ENCODE peak calls at places on chromosomes 16 and 17, in five cellular contexts. One of them, this sample, is unnamed.

GRCh38 chr17:50689251-50689650 is 18.5 kb downstream of the ANKRD40 start:
- DNase-seq in NT2/D1: no peak
- DNase-seq in H1: no peak
- DNase-seq in HepG2: no peak
- DNase-seq in GM12878: no peak
- DNase-seq in this sample: no peak

GRCh38 chr16:84567446-84567962 is 50.4 kb downstream of the COTL1 start:
- DNase-seq in NT2/D1: no peak
- DNase-seq in H1: no peak
- DNase-seq in HepG2: no peak
- DNase-seq in GM12878: no peak
- DNase-seq in this sample: no peak

GRCh38 chr17:57595942-57596695 is 149.0 kb downstream of the CCDC182 start:
- DNase-seq in NT2/D1: no peak
- DNase-seq in H1: no peak
- DNase-seq in HepG2: no peak
- DNase-seq in GM12878: no peak
- DNase-seq in this sample: no peak

GRCh38 chr16:67833035-67833417 is 9.1 kb upstream of the THAP11 start:
- DNase-seq in NT2/D1: no peak
- DNase-seq in H1: no peak
- DNase-seq in HepG2: no peak
- DNase-seq in GM12878: no peak
- DNase-seq in this sample: no peak

GRCh38 chr17:83071966-83072562 is 7.3 kb upstream of the METRNL start:
- DNase-seq in NT2/D1: no peak
- DNase-seq in H1: no peak
- DNase-seq in HepG2: no peak
- DNase-seq in GM12878: no peak
- DNase-seq in this sample: no peak

GRCh38 chr17:57905875-57906455 is 49.2 kb downstream of the CUEDC1 start:
- DNase-seq in NT2/D1: no peak
- DNase-seq in H1: no peak
- DNase-seq in HepG2: no peak
- DNase-seq in GM12878: peak
- DNase-seq in this sample: no peak

GRCh38 chr17:72121164-72122001 is 563 bp downstream of the SOX9 start:
- DNase-seq in NT2/D1: no peak
- DNase-seq in H1: peak
- DNase-seq in HepG2: no peak
- DNase-seq in GM12878: no peak
- DNase-seq in this sample: peak

GRCh38 chr16:66741971-66742396 is 9.4 kb downstream of the DYNC1LI2 start:
- DNase-seq in NT2/D1: no peak
- DNase-seq in H1: no peak
- DNase-seq in HepG2: no peak
- DNase-seq in GM12878: no peak
- DNase-seq in this sample: no peak

GRCh38 chr17:19728114-19728495 is 11.7 kb upstream of the SLC47A2 start:
- DNase-seq in NT2/D1: no peak
- DNase-seq in H1: no peak
- DNase-seq in HepG2: peak
- DNase-seq in GM12878: no peak
- DNase-seq in this sample: no peak

GRCh38 chr17:30244853-30245385 is 9.4 kb upstream of the SLC6A4 start:
- DNase-seq in NT2/D1: no peak
- DNase-seq in H1: peak
- DNase-seq in HepG2: no peak
- DNase-seq in GM12878: no peak
- DNase-seq in this sample: no peak

GRCh38 chr17:9862191-9862590 is 36.5 kb downstream of the GLP2R start:
- DNase-seq in NT2/D1: no peak
- DNase-seq in H1: peak
- DNase-seq in HepG2: no peak
- DNase-seq in GM12878: no peak
- DNase-seq in this sample: no peak

GRCh38 chr17:27849474-27850185 is 43.5 kb downstream of the LYRM9 start:
- DNase-seq in NT2/D1: peak
- DNase-seq in H1: no peak
- DNase-seq in HepG2: no peak
- DNase-seq in GM12878: no peak
- DNase-seq in this sample: no peak

GRCh38 chr17:76139801-76140660 is 1.0 kb downstream of the FOXJ1 start:
- DNase-seq in NT2/D1: no peak
- DNase-seq in H1: peak
- DNase-seq in HepG2: no peak
- DNase-seq in GM12878: no peak
- DNase-seq in this sample: no peak

GRCh38 chr16:11797957-11798299 is 870 bp upstream of the ZC3H7A start:
- DNase-seq in NT2/D1: no peak
- DNase-seq in H1: no peak
- DNase-seq in HepG2: no peak
- DNase-seq in GM12878: no peak
- DNase-seq in this sample: peak

GRCh38 chr16:81752876-81753227 is 26.2 kb upstream of the PLCG2 start:
- DNase-seq in NT2/D1: no peak
- DNase-seq in H1: no peak
- DNase-seq in HepG2: no peak
- DNase-seq in GM12878: no peak
- DNase-seq in this sample: no peak

GRCh38 chr16:10501016-10501607 is 79.3 kb downstream of the EMP2 start:
- DNase-seq in NT2/D1: no peak
- DNase-seq in H1: no peak
- DNase-seq in HepG2: peak
- DNase-seq in GM12878: no peak
- DNase-seq in this sample: no peak

GRCh38 chr17:67570797-67571196 is 146.9 kb upstream of the NOL11 start:
- DNase-seq in NT2/D1: no peak
- DNase-seq in H1: no peak
- DNase-seq in HepG2: no peak
- DNase-seq in GM12878: no peak
- DNase-seq in this sample: no peak

GRCh38 chr17:38749222-38750043 is 1.3 kb upstream of the PCGF2 start:
- DNase-seq in NT2/D1: no peak
- DNase-seq in H1: peak
- DNase-seq in HepG2: peak
- DNase-seq in GM12878: no peak
- DNase-seq in this sample: no peak

GRCh38 chr17:80872999-80873951 is 118.4 kb upstream of the CHMP6 start:
- DNase-seq in NT2/D1: peak
- DNase-seq in H1: no peak
- DNase-seq in HepG2: no peak
- DNase-seq in GM12878: no peak
- DNase-seq in this sample: no peak

GRCh38 chr16:58333937-58334336 is 39.1 kb upstream of the PRSS54 start:
- DNase-seq in NT2/D1: no peak
- DNase-seq in H1: no peak
- DNase-seq in HepG2: peak
- DNase-seq in GM12878: no peak
- DNase-seq in this sample: no peak

GRCh38 chr17:18236494-18236893 is 11.1 kb downstream of the LLGL1 start:
- DNase-seq in NT2/D1: no peak
- DNase-seq in H1: no peak
- DNase-seq in HepG2: no peak
- DNase-seq in GM12878: no peak
- DNase-seq in this sample: no peak

GRCh38 chr16:85142771-85143211 is 30.5 kb upstream of the CIBAR2 start:
- DNase-seq in NT2/D1: no peak
- DNase-seq in H1: no peak
- DNase-seq in HepG2: no peak
- DNase-seq in GM12878: no peak
- DNase-seq in this sample: no peak

GRCh38 chr17:72972263-72972951 is 120.1 kb downstream of the SLC39A11 start:
- DNase-seq in NT2/D1: no peak
- DNase-seq in H1: no peak
- DNase-seq in HepG2: peak
- DNase-seq in GM12878: no peak
- DNase-seq in this sample: no peak

GRCh38 chr16:82195917-82196494 is 26.0 kb upstream of the MPHOSPH6 start:
- DNase-seq in NT2/D1: no peak
- DNase-seq in H1: no peak
- DNase-seq in HepG2: no peak
- DNase-seq in GM12878: no peak
- DNase-seq in this sample: no peak

GRCh38 chr17:38898291-38898679 is 27.1 kb upstream of the LASP1NB start:
- DNase-seq in NT2/D1: no peak
- DNase-seq in H1: no peak
- DNase-seq in HepG2: no peak
- DNase-seq in GM12878: no peak
- DNase-seq in this sample: no peak

GRCh38 chr16:12255919-12256665 is 279.6 kb downstream of the SNX29 start:
- DNase-seq in NT2/D1: no peak
- DNase-seq in H1: no peak
- DNase-seq in HepG2: no peak
- DNase-seq in GM12878: no peak
- DNase-seq in this sample: no peak

GRCh38 chr17:4602041-4602440 is 17.7 kb downstream of the SMTNL2 start:
- DNase-seq in NT2/D1: no peak
- DNase-seq in H1: no peak
- DNase-seq in HepG2: no peak
- DNase-seq in GM12878: no peak
- DNase-seq in this sample: no peak

GRCh38 chr17:73343168-73343634 is 31.4 kb upstream of the CDC42EP4 start:
- DNase-seq in NT2/D1: peak
- DNase-seq in H1: peak
- DNase-seq in HepG2: no peak
- DNase-seq in GM12878: no peak
- DNase-seq in this sample: no peak

GRCh38 chr17:45948498-45948880 is 50.6 kb upstream of the STH start:
- DNase-seq in NT2/D1: no peak
- DNase-seq in H1: no peak
- DNase-seq in HepG2: no peak
- DNase-seq in GM12878: no peak
- DNase-seq in this sample: no peak

GRCh38 chr16:26475579-26475978 is 591.1 kb upstream of the C16orf82 start:
- DNase-seq in NT2/D1: no peak
- DNase-seq in H1: no peak
- DNase-seq in HepG2: no peak
- DNase-seq in GM12878: no peak
- DNase-seq in this sample: no peak

GRCh38 chr17:18259621-18260331 is 686 bp upstream of the MIEF2 start:
- DNase-seq in NT2/D1: no peak
- DNase-seq in H1: no peak
- DNase-seq in HepG2: peak
- DNase-seq in GM12878: no peak
- DNase-seq in this sample: no peak

GRCh38 chr16:83899272-83899897 is 470 bp downstream of the MLYCD start:
- DNase-seq in NT2/D1: peak
- DNase-seq in H1: peak
- DNase-seq in HepG2: no peak
- DNase-seq in GM12878: no peak
- DNase-seq in this sample: peak

GRCh38 chr16:3879258-3879886 is 1.1 kb downstream of the CREBBP start:
- DNase-seq in NT2/D1: no peak
- DNase-seq in H1: no peak
- DNase-seq in HepG2: no peak
- DNase-seq in GM12878: no peak
- DNase-seq in this sample: no peak

GRCh38 chr16:19804538-19805323 is 79.9 kb downstream of the GPRC5B start:
- DNase-seq in NT2/D1: peak
- DNase-seq in H1: peak
- DNase-seq in HepG2: no peak
- DNase-seq in GM12878: no peak
- DNase-seq in this sample: no peak

GRCh38 chr17:40503154-40503553 is 1.7 kb upstream of the TNS4 start:
- DNase-seq in NT2/D1: no peak
- DNase-seq in H1: no peak
- DNase-seq in HepG2: no peak
- DNase-seq in GM12878: no peak
- DNase-seq in this sample: no peak
- TF ChIP-seq SUZ12 in NT2/D1: no peak
- TF ChIP-seq SUZ12 in H1: no peak
- TF ChIP-seq SUZ12 in HepG2: no peak
- TF ChIP-seq SUZ12 in GM12878: no peak
- TF ChIP-seq SUZ12 in this sample: no peak

GRCh38 chr16:29816694-29817441 is 916 bp downstream of the PAGR1 start:
- DNase-seq in NT2/D1: no peak
- DNase-seq in H1: peak
- DNase-seq in HepG2: peak
- DNase-seq in GM12878: no peak
- DNase-seq in this sample: peak
- TF ChIP-seq SUZ12 in NT2/D1: no peak
- TF ChIP-seq SUZ12 in H1: no peak
- TF ChIP-seq SUZ12 in HepG2: no peak
- TF ChIP-seq SUZ12 in GM12878: no peak
- TF ChIP-seq SUZ12 in this sample: no peak

DNA sequence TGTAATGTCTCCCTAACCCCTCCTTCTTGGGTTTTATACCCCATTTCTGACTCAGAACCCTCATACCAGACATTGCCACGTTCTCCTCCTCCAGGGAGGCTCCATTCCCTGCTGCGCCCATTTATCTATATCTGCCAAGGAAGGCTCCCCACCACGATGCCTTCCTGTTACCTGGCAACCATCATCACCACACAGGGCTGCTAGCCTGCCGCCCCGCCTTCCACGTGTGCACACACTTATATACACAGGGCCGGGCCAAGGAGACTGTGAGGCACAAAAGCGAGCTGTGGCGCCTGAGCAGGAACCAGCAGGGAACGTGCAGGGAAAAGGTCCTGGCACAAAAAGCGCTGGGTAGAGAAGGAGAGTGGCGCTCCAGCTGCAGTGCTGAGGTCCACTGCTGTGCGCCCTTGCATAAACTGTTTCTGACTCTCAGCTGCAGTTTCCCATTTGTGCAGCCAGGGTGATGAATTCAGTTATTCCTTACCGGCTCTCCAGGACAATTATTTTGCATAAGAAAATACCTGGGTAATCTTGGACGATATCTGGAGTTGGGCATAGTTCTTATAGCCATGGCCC is 261.7 kb downstream of the CBLN1 start:
- DNase-seq in NT2/D1: no peak
- DNase-seq in H1: peak
- DNase-seq in HepG2: no peak
- DNase-seq in GM12878: no peak
- DNase-seq in this sample: no peak
- TF ChIP-seq SUZ12 in NT2/D1: no peak
- TF ChIP-seq SUZ12 in H1: no peak
- TF ChIP-seq SUZ12 in HepG2: no peak
- TF ChIP-seq SUZ12 in GM12878: no peak
- TF ChIP-seq SUZ12 in this sample: no peak

DNA sequence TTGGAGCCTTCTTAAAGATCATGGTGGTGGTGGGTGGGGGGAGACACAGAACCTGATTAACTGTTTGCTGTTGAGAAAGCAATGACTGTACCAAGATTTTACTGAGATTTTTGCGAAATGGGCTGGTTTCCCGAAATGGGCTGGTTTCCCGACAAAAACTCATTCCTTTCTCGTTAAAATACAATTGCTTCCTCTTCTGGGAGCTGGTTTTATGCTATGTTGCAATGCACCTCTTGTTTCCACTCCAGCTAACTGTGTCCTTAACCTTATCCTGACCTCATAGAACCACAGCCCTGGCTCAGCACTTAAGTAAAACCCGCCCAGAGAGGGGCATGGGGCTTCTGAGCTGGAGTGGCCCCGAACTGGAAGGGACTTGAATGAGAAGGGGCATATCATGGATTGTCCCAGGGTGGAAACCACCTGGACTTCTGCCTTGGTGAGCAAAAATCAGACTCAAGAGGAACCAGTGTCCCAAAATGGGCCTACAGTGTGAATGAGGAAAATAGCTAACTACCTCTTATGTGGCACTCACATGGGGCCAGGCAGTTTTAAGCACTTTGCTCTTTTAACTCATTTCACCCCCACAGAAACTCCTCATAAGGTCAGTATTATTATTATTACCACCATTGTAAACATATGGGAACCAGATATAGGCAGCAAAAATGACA is 20.8 kb downstream of the FAM20A start:
- DNase-seq in NT2/D1: no peak
- DNase-seq in H1: no peak
- DNase-seq in HepG2: peak
- DNase-seq in GM12878: no peak
- DNase-seq in this sample: no peak
- TF ChIP-seq SUZ12 in NT2/D1: no peak
- TF ChIP-seq SUZ12 in H1: no peak
- TF ChIP-seq SUZ12 in HepG2: no peak
- TF ChIP-seq SUZ12 in GM12878: no peak
- TF ChIP-seq SUZ12 in this sample: no peak

This sample was measured in HEK293T.